ENCODE peak calls at places on chromosomes 12 and 14, in nine cellular contexts. S is upper lobe of right lung, I is GM12865, V is RWPE1, U is SK-N-SH, C is cardiac muscle cell, F is dorsolateral prefrontal cortex, E is Calu3, R is lower leg skin. T is an unnamed sample.

GRCh38 chr14:105285174-105285573 is 15.6 kb downstream of the BRF1 start:
- DNase-seq in S (no peak), I (no peak), V (no peak), U (no peak), C (no peak), F (no peak), E (no peak), R (no peak), T (no peak)

GRCh38 chr14:78325911-78326310 is 155.7 kb downstream of the NRXN3 start:
- DNase-seq in S (no peak), I (no peak), V (no peak), U (no peak), C (no peak), F (no peak), E (no peak), R (no peak), T (no peak)

GRCh38 chr12:108363165-108363564 is 24.1 kb upstream of the CMKLR1 start:
- DNase-seq in S (no peak), I (no peak), V (no peak), U (no peak), C (no peak), F (no peak), E (no peak), R (no peak), T (no peak)

GRCh38 chr12:85273411-85274075 is 6.5 kb upstream of the ALX1 start:
- DNase-seq in S (peak; percentile 55), I (no peak), V (no peak), U (no peak), C (peak; percentile 42), F (no peak), E (no peak), R (peak; percentile 81), T (peak; percentile 29)

GRCh38 chr12:47349770-47350408 is 270.1 kb upstream of the AMIGO2 start:
- DNase-seq in S (no peak), I (no peak), V (no peak), U (no peak), C (no peak), F (no peak), E (no peak), R (no peak), T (no peak)

GRCh38 chr14:89004195-89004594 is 179.7 kb downstream of the TTC8 start:
- DNase-seq in S (no peak), I (no peak), V (no peak), U (no peak), C (no peak), F (no peak), E (no peak), R (no peak), T (no peak)

GRCh38 chr14:37056473-37056872 is 115.9 kb downstream of the SLC25A21 start:
- DNase-seq in S (no peak), I (no peak), V (no peak), U (no peak), C (no peak), F (no peak), E (no peak), R (no peak), T (no peak)

GRCh38 chr14:23115492-23115850 is 3.6 kb downstream of the CEBPE start:
- DNase-seq in S (no peak), I (no peak), V (no peak), U (no peak), C (no peak), F (no peak), E (no peak), R (no peak), T (no peak)

GRCh38 chr12:93568091-93568490 is 4.4 kb upstream of the SOCS2 start:
- DNase-seq in S (no peak), I (no peak), V (no peak), U (no peak), C (no peak), F (no peak), E (no peak), R (no peak), T (no peak)

GRCh38 chr12:93565760-93566159 is 6.7 kb upstream of the SOCS2 start:
- DNase-seq in S (no peak), I (no peak), V (no peak), U (no peak), C (no peak), F (no peak), E (no peak), R (no peak), T (no peak)

GRCh38 chr12:93567174-93567573 is 5.3 kb upstream of the SOCS2 start:
- DNase-seq in S (no peak), I (no peak), V (no peak), U (no peak), C (no peak), F (no peak), E (no peak), R (no peak), T (no peak)

GRCh38 chr12:93569301-93569655 is 3.2 kb upstream of the SOCS2 start:
- DNase-seq in S (no peak), I (no peak), V (no peak), U (no peak), C (no peak), F (no peak), E (no peak), R (no peak), T (no peak)

DNA sequence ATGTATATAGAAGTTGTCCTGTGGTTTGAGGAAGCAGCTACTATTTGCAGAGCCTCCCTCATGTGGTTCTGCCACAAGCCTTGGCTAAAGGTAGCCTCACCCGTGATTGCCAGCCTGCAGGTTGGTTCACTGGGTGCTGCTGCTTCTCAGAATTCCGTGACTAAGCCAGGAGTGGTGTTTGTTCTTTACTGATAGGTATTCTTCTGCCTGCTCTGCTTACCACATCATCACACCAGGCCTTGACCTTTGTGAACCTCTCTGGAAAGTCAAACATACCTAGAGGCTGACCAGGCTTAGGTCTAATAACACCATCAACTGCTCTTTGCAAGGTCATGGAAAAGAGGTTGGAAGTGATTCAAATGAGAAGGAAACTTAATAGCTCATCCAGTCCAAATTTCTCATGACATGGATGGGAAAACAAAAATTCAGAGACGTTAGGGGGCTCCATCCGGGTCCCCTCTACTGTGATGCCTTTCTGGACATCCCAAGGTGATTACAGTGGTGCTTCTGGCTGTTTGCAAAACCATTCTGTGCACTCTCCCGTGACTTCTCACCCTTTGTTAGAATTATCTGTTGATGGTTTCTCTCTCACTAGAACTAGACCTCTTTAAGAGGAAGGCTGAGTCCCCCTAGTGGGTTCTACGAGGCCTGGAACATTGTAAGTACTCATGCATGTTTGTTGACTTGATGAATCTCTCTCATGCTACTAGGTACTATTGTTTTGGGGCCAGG is 8.5 kb upstream of the SOCS2 start:
- DNase-seq in S (no peak), I (peak; percentile 55), V (peak; percentile 55), U (no peak), C (peak; percentile 28), F (no peak), E (peak; percentile 66), R (no peak), T (no peak)
- TF ChIP-seq CTCF in S (no peak), I (peak; percentile 29), V (no peak), U (peak; percentile 40), C (peak; percentile 40), F (no peak), E (no peak), R (no peak), T (no peak)

GRCh38 chr12:106118-106561 is 39.6 kb downstream of the IQSEC3 start:
- DNase-seq in S (peak; percentile 40), I (peak; percentile 91), V (no peak), U (no peak), C (no peak), F (no peak), E (no peak), R (no peak), T (peak; percentile 76)
- TF ChIP-seq CTCF in S (no peak), I (peak; percentile 56), V (no peak), U (no peak), C (no peak), F (no peak), E (peak; percentile 17), R (no peak), T (peak; percentile 62)

GRCh38 chr14:76919431-76919810 is 93.2 kb downstream of the LRRC74A start:
- DNase-seq in S (no peak), I (no peak), V (peak; percentile 22), U (no peak), C (no peak), F (no peak), E (no peak), R (no peak), T (no peak)

GRCh38 chr14:76917759-76918175 is 91.6 kb downstream of the LRRC74A start:
- DNase-seq in S (peak; percentile 79), I (no peak), V (no peak), U (no peak), C (no peak), F (peak; percentile 40), E (no peak), R (no peak), T (no peak)

GRCh38 chr14:76918176-76918750 is 92.1 kb downstream of the LRRC74A start:
- DNase-seq in S (peak; percentile 76), I (no peak), V (peak; percentile 55), U (peak; percentile 57), C (no peak), F (peak; percentile 60), E (no peak), R (peak; percentile 93), T (no peak)

GRCh38 chr14:76919811-76920571 is 93.8 kb downstream of the LRRC74A start:
- DNase-seq in S (no peak), I (no peak), V (peak; percentile 20), U (peak; percentile 86), C (no peak), F (peak; percentile 29), E (peak; percentile 47), R (no peak), T (no peak)

GRCh38 chr14:76918751-76919421 is 92.7 kb downstream of the LRRC74A start:
- DNase-seq in S (peak; percentile 96), I (no peak), V (peak; percentile 97), U (peak; percentile 74), C (peak; percentile 58), F (peak; percentile 87), E (peak; percentile 92), R (peak; percentile 98), T (peak; percentile 81)
- TF ChIP-seq CTCF in S (peak; percentile 20), I (no peak), V (no peak), U (peak; percentile 22), C (no peak), F (peak; percentile 12), E (no peak), R (no peak), T (no peak)

GRCh38 chr12:111685811-111686573 is at the start of the genes ACAD10 and BRAP:
- DNase-seq in S (peak; percentile 97), I (peak; percentile 98), V (peak; percentile 97), U (peak; percentile 98), C (peak; percentile 94), F (peak; percentile 89), E (peak; percentile 97), R (peak; percentile 98), T (peak; percentile 96)

GRCh38 chr12:111685322-111685810 is 390 bp downstream of the BRAP start:
- DNase-seq in S (no peak), I (peak; percentile 5), V (peak; percentile 52), U (no peak), C (no peak), F (no peak), E (no peak), R (no peak), T (no peak)

GRCh38 chr12:111686574-111687105 is 787 bp downstream of the ACAD10 start:
- DNase-seq in S (no peak), I (peak; percentile 8), V (no peak), U (no peak), C (no peak), F (no peak), E (no peak), R (no peak), T (no peak)

GRCh38 chr12:111687952-111688351 is 2.1 kb downstream of the ACAD10 start:
- DNase-seq in S (no peak), I (no peak), V (no peak), U (no peak), C (no peak), F (no peak), E (no peak), R (no peak), T (no peak)

DNA sequence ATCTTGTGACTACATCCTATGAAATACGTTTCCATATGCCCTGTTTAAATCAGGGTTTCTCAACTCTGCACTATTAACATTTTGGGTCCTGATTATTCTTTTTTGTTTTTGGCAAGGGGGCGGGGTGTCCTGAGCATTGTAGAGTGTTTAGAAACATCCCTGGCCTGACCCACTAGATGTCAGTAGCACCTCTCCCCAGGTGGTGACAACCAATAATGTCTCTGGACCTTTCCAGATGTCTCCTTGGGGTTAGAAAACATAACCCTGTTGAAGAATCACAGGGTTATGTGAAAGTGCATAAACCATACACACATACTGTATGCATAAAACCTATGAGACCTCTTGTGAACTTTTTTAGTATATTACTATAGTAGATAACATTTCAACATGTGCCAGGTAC is 1.4 kb downstream of the ACAD10 start:
- DNase-seq in S (no peak), I (peak; percentile 68), V (peak; percentile 31), U (peak; percentile 27), C (no peak), F (no peak), E (peak; percentile 18), R (no peak), T (no peak)
- TF ChIP-seq CTCF in S (no peak), I (peak; percentile 50), V (peak; percentile 23), U (peak; percentile 22), C (no peak), F (no peak), E (no peak), R (no peak), T (no peak)